ENCODE peak calls at places on chromosomes 13 and 19, in six cellular contexts. M is H9, H is right atrium auricular region, L is lung, G is cardiac muscle cell, Q is heart right ventricle. T is an unnamed sample.
A peak's percentile ranks its signal among the peaks of the same experiment; 100 is the strongest.

GRCh38 chr13:105679832-105680231 is 855.6 kb downstream of the EFNB2 start:
- DNase-seq in M (no peak), H (no peak), L (no peak), G (no peak), Q (no peak), T (no peak)

GRCh38 chr19:47094557-47095517 is 18.7 kb downstream of the ZC3H4 start:
- DNase-seq in M (no peak), H (no peak), L (peak; percentile 71), G (no peak), Q (no peak), T (no peak)

GRCh38 chr19:4583961-4584669 is 24.6 kb upstream of the SEMA6B start:
- DNase-seq in M (peak; percentile 67), H (no peak), L (no peak), G (no peak), Q (no peak), T (peak; percentile 69)

GRCh38 chr13:41549491-41549890 is 92.1 kb downstream of the RGCC start:
- DNase-seq in M (no peak), H (no peak), L (no peak), G (no peak), Q (no peak), T (peak; percentile 11)

GRCh38 chr13:52001120-52001731 is 10.0 kb downstream of the ATP7B start:
- DNase-seq in M (no peak), H (no peak), L (no peak), G (peak; percentile 56), Q (no peak), T (no peak)

GRCh38 chr13:51913421-51914136 is 51.8 kb downstream of the CCDC70 start:
- DNase-seq in M (peak; percentile 62), H (no peak), L (no peak), G (peak; percentile 43), Q (no peak), T (peak; percentile 31)

GRCh38 chr19:18697680-18698079 is 14.2 kb downstream of the CRTC1 start:
- DNase-seq in M (no peak), H (no peak), L (peak; percentile 81), G (no peak), Q (no peak), T (no peak)

GRCh38 chr19:35107541-35107939 is 8.1 kb upstream of the FXYD3 start:
- DNase-seq in M (no peak), H (peak; percentile 77), L (no peak), G (no peak), Q (no peak), T (peak; percentile 62)

GRCh38 chr19:35797663-35798062 is 15.0 kb downstream of the PRODH2 start:
- DNase-seq in M (peak; percentile 77), H (no peak), L (no peak), G (peak; percentile 27), Q (no peak), T (no peak)

GRCh38 chr13:50617134-50617721 is 226.3 kb downstream of the DLEU7 start:
- DNase-seq in M (no peak), H (no peak), L (no peak), G (no peak), Q (no peak), T (no peak)

GRCh38 chr13:24233351-24233901 is 72.9 kb downstream of the SPATA13 start:
- DNase-seq in M (no peak), H (no peak), L (no peak), G (peak; percentile 59), Q (no peak), T (no peak)

GRCh38 chr19:20367811-20368294 is 197.7 kb downstream of the ZNF737 start:
- DNase-seq in M (peak; percentile 75), H (no peak), L (no peak), G (peak; percentile 52), Q (no peak), T (no peak)

GRCh38 chr13:101452519-101453485 is at the start of gene ITGBL1:
- DNase-seq in M (no peak), H (no peak), L (no peak), G (no peak), Q (peak; percentile 27), T (no peak)

GRCh38 chr19:49853852-49854849 is 3.2 kb downstream of the PTOV1 start:
- DNase-seq in M (no peak), H (no peak), L (no peak), G (no peak), Q (no peak), T (no peak)

GRCh38 chr13:27023385-27023784 is 148.2 kb downstream of the USP12 start:
- DNase-seq in M (peak; percentile 12), H (no peak), L (no peak), G (no peak), Q (no peak), T (no peak)

GRCh38 chr13:59746291-59746962 is 417.3 kb downstream of the DIAPH3 start:
- DNase-seq in M (no peak), H (no peak), L (no peak), G (no peak), Q (no peak), T (no peak)

GRCh38 chr19:6481541-6482342 is at the start of gene DENND1C:
- DNase-seq in M (peak; percentile 61), H (no peak), L (no peak), G (peak; percentile 54), Q (peak; percentile 31), T (peak; percentile 26)

GRCh38 chr13:29260684-29261083 is 334.8 kb downstream of the SLC7A1 start:
- DNase-seq in M (no peak), H (no peak), L (no peak), G (peak; percentile 21), Q (no peak), T (no peak)

GRCh38 chr13:80716610-80717081 is 375.7 kb upstream of the SPRY2 start:
- DNase-seq in M (no peak), H (no peak), L (peak; percentile 39), G (peak; percentile 45), Q (peak; percentile 23), T (peak; percentile 62)

GRCh38 chr13:40517486-40518311 is 148.7 kb downstream of the FOXO1 start:
- DNase-seq in M (no peak), H (no peak), L (no peak), G (no peak), Q (no peak), T (peak; percentile 62)

GRCh38 chr19:13796301-13797057 is 1.2 kb downstream of the ZSWIM4 start:
- DNase-seq in M (peak; percentile 74), H (peak; percentile 93), L (peak; percentile 62), G (no peak), Q (peak; percentile 70), T (peak; percentile 84)

GRCh38 chr19:40465025-40465780 is at the start of gene BLVRB:
- DNase-seq in M (no peak), H (peak; percentile 77), L (no peak), G (no peak), Q (no peak), T (no peak)

GRCh38 chr19:13748169-13748884 is 16.0 kb upstream of the MRI1 start:
- DNase-seq in M (no peak), H (peak; percentile 63), L (no peak), G (peak; percentile 1), Q (no peak), T (no peak)

GRCh38 chr19:8302734-8303133 is 5.4 kb downstream of the CD320 start:
- DNase-seq in M (no peak), H (peak; percentile 55), L (peak; percentile 20), G (no peak), Q (no peak), T (no peak)

GRCh38 chr13:34349091-34349722 is 531.3 kb downstream of the RFC3 start:
- DNase-seq in M (no peak), H (no peak), L (peak; percentile 31), G (no peak), Q (peak; percentile 41), T (peak; percentile 57)

GRCh38 chr13:39783051-39783450 is 127.6 kb downstream of the COG6 start:
- DNase-seq in M (no peak), H (no peak), L (no peak), G (no peak), Q (no peak), T (no peak)

GRCh38 chr13:114135731-114136171 is 3.3 kb upstream of the RASA3 start:
- DNase-seq in M (no peak), H (no peak), L (no peak), G (no peak), Q (no peak), T (no peak)

GRCh38 chr19:47618771-47619170 is 9.8 kb downstream of the BICRA start:
- DNase-seq in M (no peak), H (peak; percentile 77), L (no peak), G (no peak), Q (peak; percentile 82), T (no peak)

GRCh38 chr13:46361535-46361934 is 25.5 kb downstream of the RUBCNL start:
- DNase-seq in M (no peak), H (no peak), L (no peak), G (no peak), Q (no peak), T (no peak)

GRCh38 chr13:40130871-40131636 is 475.6 kb downstream of the COG6 start:
- DNase-seq in M (no peak), H (no peak), L (no peak), G (no peak), Q (no peak), T (no peak)

GRCh38 chr13:25473864-25474263 is 102.1 kb downstream of the ATP8A2 start:
- DNase-seq in M (no peak), H (no peak), L (no peak), G (no peak), Q (no peak), T (no peak)

DNA sequence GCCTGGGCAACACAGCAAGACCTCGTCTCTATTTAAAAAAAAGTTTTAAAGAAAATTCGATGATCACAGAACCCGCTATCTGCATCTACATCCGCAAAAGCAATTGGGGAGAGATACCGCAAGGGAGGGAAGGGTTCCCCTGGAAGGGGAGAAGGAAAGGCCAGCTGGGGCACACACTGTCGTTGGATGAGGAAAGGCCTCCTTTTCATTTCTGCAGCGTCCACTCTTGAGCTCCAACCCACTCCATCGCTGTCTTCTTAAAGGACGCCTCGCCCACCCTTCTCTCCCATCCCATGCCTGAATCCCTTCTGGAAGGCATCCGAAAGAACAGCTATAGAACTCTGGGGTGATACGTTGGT is 3.2 kb upstream of the PRKCG start:
- DNase-seq in M (no peak), H (no peak), L (no peak), G (no peak), Q (no peak), T (no peak)
- H3K27ac ChIP-seq in M (no peak overlapping the region), H (peak overlapping the region; percentile 27), L (no peak overlapping the region), G (peak overlapping the region; percentile 4), Q (peak overlapping the region; percentile 20), T (peak overlapping the region; percentile 23)

DNA sequence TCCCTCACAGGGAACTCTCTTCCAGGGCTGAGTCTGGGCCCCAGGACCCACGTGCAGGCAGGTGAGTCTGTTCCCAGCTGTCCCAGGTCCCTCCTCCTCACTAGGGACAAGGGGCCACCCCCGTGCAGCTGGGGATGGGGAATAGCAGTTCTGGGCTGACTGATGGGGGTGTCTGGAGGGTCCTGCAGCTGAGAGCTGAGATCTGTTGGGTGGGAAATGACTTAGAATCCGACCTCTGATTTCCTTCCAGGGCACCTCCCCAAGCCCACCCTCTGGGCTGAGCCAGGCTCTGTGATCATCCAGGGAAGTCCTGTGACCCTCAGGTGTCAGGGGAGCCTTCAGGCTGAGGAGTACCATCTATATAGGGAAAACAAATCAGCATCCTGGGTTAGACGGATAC is 461 bp downstream of the LILRA2 start:
- DNase-seq in M (no peak), H (no peak), L (peak; percentile 15), G (no peak), Q (no peak), T (no peak)
- H3K4me1 ChIP-seq in M (no peaks in the 10 kb centered on the region), H (no peaks in the 10 kb centered on the region), L (no peaks in the 10 kb centered on the region), G (no peaks in the 10 kb centered on the region), Q (no peaks in the 10 kb centered on the region), T (no peaks in the 10 kb centered on the region)

GRCh38 chr13:32600891-32601290 is 14.6 kb downstream of the PDS5B start:
- DNase-seq in M (no peak), H (no peak), L (no peak), G (no peak), Q (no peak), T (no peak)
- H3K9me3 ChIP-seq in M (no peaks in the 10 kb centered on the region), H (no peaks in the 10 kb centered on the region), L (no peaks in the 10 kb centered on the region), G (no peaks in the 10 kb centered on the region), Q (peaks cover 6% of the 10 kb centered on the region), T (peaks cover 23% of the 10 kb centered on the region)

GRCh38 chr13:112754281-112755025 is 64.6 kb downstream of the ATP11A start:
- DNase-seq in M (no peak), H (no peak), L (no peak), G (no peak), Q (no peak), T (no peak)
- H3K27ac ChIP-seq in M (no peak overlapping the region), H (no peak overlapping the region), L (no peak overlapping the region), G (peak overlapping the region; percentile 28), Q (no peak overlapping the region), T (no peak overlapping the region)

T was measured in SJCRH30.